ENCODE peak calls at places on chromosomes 2 and 18, in six cellular contexts. C is A549, K is coronary artery, I is Peyer's patch, M is vagina, N is HCT116. Z is an unnamed sample.
A peak's percentile ranks its signal among the peaks of the same experiment; 100 is the strongest.

GRCh38 chr2:80073134-80073561 is 231.4 kb downstream of the LRRTM1 start:
- DNase-seq in K (no peak), M (no peak), N (peak; percentile 12), C (peak; percentile 68), I (no peak), Z (peak; percentile 36)

GRCh38 chr2:85777441-85777861 is 23.7 kb downstream of the ATOH8 start:
- DNase-seq in C (no peak), I (no peak), K (no peak), N (no peak), M (no peak), Z (no peak)

GRCh38 chr2:37529830-37530452 is 141.5 kb downstream of the CDC42EP3 start:
- DNase-seq in C (no peak), K (no peak), N (no peak), M (no peak), I (no peak), Z (no peak)

GRCh38 chr2:190216829-190217228 is 102.8 kb downstream of the HIBCH start:
- DNase-seq in I (peak; percentile 56), C (peak; percentile 10), M (no peak), K (no peak), N (no peak), Z (no peak)

GRCh38 chr2:85286913-85287312 is 40.9 kb downstream of the TGOLN2 start:
- DNase-seq in N (no peak), K (no peak), M (no peak), I (no peak), C (no peak), Z (no peak)

GRCh38 chr2:40093036-40093673 is 314.1 kb upstream of the THUMPD2 start:
- DNase-seq in N (no peak), C (no peak), M (no peak), K (no peak), I (no peak), Z (no peak)

GRCh38 chr18:5895300-5895885 is at the start of gene TMEM200C:
- DNase-seq in N (no peak), C (no peak), M (no peak), K (no peak), I (no peak), Z (no peak)

GRCh38 chr2:124482551-124482950 is 457.5 kb downstream of the CNTNAP5 start:
- DNase-seq in M (no peak), I (no peak), C (no peak), N (no peak), K (no peak), Z (no peak)

GRCh38 chr18:2554671-2555070 is 16.6 kb downstream of the METTL4 start:
- DNase-seq in N (no peak), I (no peak), M (no peak), K (no peak), C (no peak), Z (no peak)

GRCh38 chr2:68255736-68256450 is 3.6 kb upstream of the PPP3R1 start:
- DNase-seq in C (no peak), K (no peak), M (no peak), N (no peak), I (no peak), Z (no peak)

GRCh38 chr2:173271135-173271534 is 83.5 kb upstream of the CDCA7 start:
- DNase-seq in K (no peak), N (no peak), M (no peak), I (no peak), C (no peak), Z (no peak)

GRCh38 chr2:72143441-72144356 is 4.0 kb downstream of the CYP26B1 start:
- DNase-seq in N (no peak), K (peak; percentile 74), M (peak; percentile 64), C (no peak), I (peak; percentile 46), Z (no peak)

GRCh38 chr2:55419236-55419513 is 481 bp downstream of the CCDC88A start:
- DNase-seq in C (peak; percentile 62), K (no peak), M (no peak), N (no peak), I (no peak), Z (no peak)

GRCh38 chr2:171180229-171180937 is 19.7 kb upstream of the TLK1 start:
- DNase-seq in N (no peak), M (no peak), I (no peak), K (no peak), C (no peak), Z (no peak)

GRCh38 chr2:114450639-114451038 is 8.2 kb downstream of the DPP10 start:
- DNase-seq in I (no peak), N (no peak), C (no peak), K (no peak), M (no peak), Z (no peak)

GRCh38 chr18:13548106-13548819 is 178.1 kb downstream of the FAM210A start:
- DNase-seq in K (peak; percentile 56), M (peak; percentile 85), I (no peak), N (no peak), C (no peak), Z (no peak)

GRCh38 chr2:240972201-240972600 is 26.2 kb upstream of the SNED1 start:
- DNase-seq in C (no peak), I (no peak), M (no peak), K (no peak), N (no peak), Z (no peak)

GRCh38 chr2:240970104-240970503 is 28.3 kb upstream of the SNED1 start:
- DNase-seq in I (no peak), K (no peak), N (no peak), C (no peak), M (no peak), Z (no peak)

GRCh38 chr2:240970816-240971215 is 27.6 kb upstream of the SNED1 start:
- DNase-seq in M (no peak), N (no peak), C (no peak), K (no peak), I (no peak), Z (no peak)

GRCh38 chr2:240974771-240975572 is 23.4 kb upstream of the SNED1 start:
- DNase-seq in K (no peak), M (no peak), I (no peak), N (no peak), C (no peak), Z (no peak)

GRCh38 chr2:240972636-240973521 is 25.5 kb upstream of the SNED1 start:
- DNase-seq in C (no peak), N (no peak), M (no peak), K (no peak), I (no peak), Z (no peak)
- H3K4me3 ChIP-seq in C (no peak overlapping the region), N (no peak overlapping the region), M (no peak overlapping the region), K (no peak overlapping the region), I (no peak overlapping the region), Z (no peak overlapping the region)

GRCh38 chr2:220033546-220033945 is 406.1 kb downstream of the SLC4A3 start:
- DNase-seq in N (no peak), K (no peak), C (no peak), I (no peak), M (no peak), Z (no peak)
- H3K4me3 ChIP-seq in N (no peak overlapping the region), K (no peak overlapping the region), C (no peak overlapping the region), I (no peak overlapping the region), M (no peak overlapping the region), Z (no peak overlapping the region)

GRCh38 chr2:31333046-31333445 is 81.5 kb downstream of the XDH start:
- DNase-seq in N (no peak), I (no peak), K (no peak), C (no peak), M (no peak), Z (no peak)
- H3K4me3 ChIP-seq in N (no peak overlapping the region), I (no peak overlapping the region), K (no peak overlapping the region), C (no peak overlapping the region), M (no peak overlapping the region), Z (no peak overlapping the region)

GRCh38 chr2:64019083-64019974 is at the start of gene VPS54:
- DNase-seq in C (peak; percentile 79), N (peak; percentile 33), I (peak; percentile 81), K (peak; percentile 81), M (no peak), Z (no peak)
- H3K4me3 ChIP-seq in C (peak within 1 kb of the TSS; percentile 62), N (peak within 1 kb of the TSS; percentile 68), I (peak within 1 kb of the TSS; percentile 91), K (peak within 1 kb of the TSS; percentile 85), M (peak within 1 kb of the TSS; percentile 76), Z (peak within 1 kb of the TSS; percentile 68)

GRCh38 chr2:201234167-201235139 is 25.9 kb upstream of the CASP8 start:
- DNase-seq in N (no peak), K (no peak), I (no peak), C (no peak), M (no peak), Z (no peak)
- H3K4me3 ChIP-seq in N (peak overlapping the region; percentile 83), K (peak overlapping the region; percentile 50), I (peak overlapping the region; percentile 38), C (peak overlapping the region; percentile 62), M (peak overlapping the region; percentile 29), Z (peak overlapping the region; percentile 77)

DNA sequence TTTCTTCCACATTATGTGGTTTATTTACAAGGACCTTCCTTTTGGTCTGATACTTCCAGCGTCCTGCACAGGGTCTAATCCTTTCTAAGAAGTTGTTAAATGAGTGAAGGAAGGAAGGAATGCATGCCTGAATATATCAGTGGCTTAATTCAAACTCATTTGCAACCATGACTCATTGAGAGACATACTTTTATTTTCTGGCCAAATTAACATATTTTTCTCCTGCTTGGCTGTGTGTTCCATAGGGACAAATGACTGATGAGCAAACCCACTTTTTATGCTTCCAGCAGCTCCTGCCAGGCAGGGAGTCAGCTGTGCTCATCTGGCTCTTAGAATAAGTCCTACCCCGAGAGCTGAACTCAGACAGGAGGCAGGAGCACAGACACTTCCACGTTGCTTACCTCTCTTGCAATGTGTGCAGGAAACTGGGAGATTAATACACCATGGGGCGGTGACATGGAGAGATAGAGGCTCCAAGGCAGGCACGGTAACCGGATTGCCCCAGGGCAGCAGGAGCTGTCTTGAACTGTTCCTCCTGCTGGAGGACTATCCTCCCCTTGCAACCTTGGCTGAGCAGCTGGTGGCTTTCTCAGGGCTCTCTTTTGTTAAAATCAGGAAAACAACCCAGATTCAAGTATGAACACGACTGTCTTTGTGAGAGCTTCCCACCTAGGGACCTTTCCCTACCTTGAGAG is 667.5 kb upstream of the HS6ST1 start:
- DNase-seq in N (no peak), I (no peak), K (no peak), M (no peak), C (no peak), Z (no peak)
- H3K4me3 ChIP-seq in N (no peak overlapping the region), I (no peak overlapping the region), K (no peak overlapping the region), M (no peak overlapping the region), C (no peak overlapping the region), Z (no peak overlapping the region)